ENCODE peak calls at places on chromosome 9, in six cellular contexts. Y is A549, R is stomach, M is adrenal gland, H is Peyer's patch, O is ovary. N is an unnamed sample.

GRCh38 chr9:94002316-94003140 is 47.4 kb upstream of the BARX1 start:
- DNase-seq in Y (peak; percentile 20), R (peak; percentile 56), M (no peak), H (no peak), O (no peak), N (peak; percentile 71)

GRCh38 chr9:108162664-108163063 is 673.1 kb upstream of the KLF4 start:
- DNase-seq in Y (no peak), R (no peak), M (peak; percentile 50), H (no peak), O (no peak), N (no peak)

GRCh38 chr9:21516796-21517195 is 34.7 kb upstream of the IFNE start:
- DNase-seq in Y (no peak), R (no peak), M (no peak), H (no peak), O (no peak), N (no peak)

GRCh38 chr9:1125741-1126140 is 75.6 kb downstream of the DMRT2 start:
- DNase-seq in Y (no peak), R (no peak), M (no peak), H (no peak), O (no peak), N (no peak)

GRCh38 chr9:33132249-33132772 is 34.8 kb downstream of the B4GALT1 start:
- DNase-seq in Y (peak; percentile 65), R (no peak), M (peak; percentile 56), H (no peak), O (no peak), N (no peak)

GRCh38 chr9:83413367-83413766 is 124.8 kb downstream of the FRMD3 start:
- DNase-seq in Y (no peak), R (no peak), M (no peak), H (no peak), O (no peak), N (no peak)

GRCh38 chr9:120713257-120714087 is 798 bp downstream of the MEGF9 start:
- DNase-seq in Y (peak; percentile 28), R (no peak), M (no peak), H (peak; percentile 63), O (peak; percentile 60), N (peak; percentile 42)

GRCh38 chr9:115964710-115965347 is 188.8 kb upstream of the PAPPA start:
- DNase-seq in Y (no peak), R (no peak), M (no peak), H (no peak), O (no peak), N (no peak)

GRCh38 chr9:114860187-114860586 is 54.3 kb upstream of the TNFSF15 start:
- DNase-seq in Y (no peak), R (no peak), M (no peak), H (no peak), O (no peak), N (no peak)

GRCh38 chr9:131274674-131275331 is 1.5 kb downstream of the FAM78A start:
- DNase-seq in Y (no peak), R (no peak), M (no peak), H (no peak), O (no peak), N (peak; percentile 73)

GRCh38 chr9:79896390-79896789 is 324.6 kb downstream of the TLE4 start:
- DNase-seq in Y (no peak), R (no peak), M (no peak), H (no peak), O (no peak), N (no peak)

GRCh38 chr9:109399258-109399767 is 78.5 kb upstream of the EPB41L4B start:
- DNase-seq in Y (no peak), R (no peak), M (no peak), H (no peak), O (no peak), N (no peak)

GRCh38 chr9:14315754-14316573 is 2.0 kb upstream of the NFIB start:
- DNase-seq in Y (peak; percentile 48), R (no peak), M (peak; percentile 44), H (peak; percentile 63), O (peak; percentile 62), N (peak; percentile 16)

GRCh38 chr9:124282442-124283231 is 24.9 kb downstream of the NEK6 start:
- DNase-seq in Y (no peak), R (peak; percentile 52), M (peak; percentile 64), H (peak; percentile 70), O (peak; percentile 81), N (peak; percentile 74)

GRCh38 chr9:131298341-131298740 is 8.8 kb downstream of the PLPP7 start:
- DNase-seq in Y (no peak), R (no peak), M (no peak), H (no peak), O (no peak), N (no peak)

GRCh38 chr9:4137755-4138154 is 162.1 kb downstream of the GLIS3 start:
- DNase-seq in Y (peak; percentile 57), R (no peak), M (no peak), H (no peak), O (no peak), N (no peak)

GRCh38 chr9:110532908-110533665 is 46.5 kb downstream of the SVEP1 start:
- DNase-seq in Y (no peak), R (no peak), M (no peak), H (no peak), O (no peak), N (no peak)

GRCh38 chr9:133994359-133995011 is 2.4 kb upstream of the VAV2 start:
- DNase-seq in Y (peak; percentile 86), R (peak; percentile 83), M (peak; percentile 69), H (peak; percentile 91), O (peak; percentile 87), N (peak; percentile 78)
- TF ChIP-seq POLR2A in Y (no peak), R (no peak), M (no peak), H (no peak), O (no peak), N (no peak)

GRCh38 chr9:133115604-133116345 is 5.3 kb downstream of the RALGDS start:
- DNase-seq in Y (no peak), R (no peak), M (peak; percentile 76), H (peak; percentile 42), O (peak; percentile 24), N (no peak)

GRCh38 chr9:133116346-133117231 is 4.5 kb downstream of the RALGDS start:
- DNase-seq in Y (no peak), R (no peak), M (no peak), H (peak; percentile 79), O (peak; percentile 28), N (no peak)

GRCh38 chr9:133113928-133114351 is 7.1 kb downstream of the RALGDS start:
- DNase-seq in Y (no peak), R (no peak), M (no peak), H (peak; percentile 50), O (peak; percentile 49), N (peak; percentile 40)

GRCh38 chr9:133114451-133114885 is 6.6 kb downstream of the RALGDS start:
- DNase-seq in Y (no peak), R (no peak), M (peak; percentile 72), H (peak; percentile 69), O (peak; percentile 23), N (no peak)

GRCh38 chr9:133114886-133115603 is 6.0 kb downstream of the RALGDS start:
- DNase-seq in Y (no peak), R (no peak), M (no peak), H (peak; percentile 48), O (peak; percentile 25), N (no peak)
- TF ChIP-seq POLR2A in Y (no peak), R (no peak), M (no peak), H (no peak), O (no peak), N (no peak)

DNA sequence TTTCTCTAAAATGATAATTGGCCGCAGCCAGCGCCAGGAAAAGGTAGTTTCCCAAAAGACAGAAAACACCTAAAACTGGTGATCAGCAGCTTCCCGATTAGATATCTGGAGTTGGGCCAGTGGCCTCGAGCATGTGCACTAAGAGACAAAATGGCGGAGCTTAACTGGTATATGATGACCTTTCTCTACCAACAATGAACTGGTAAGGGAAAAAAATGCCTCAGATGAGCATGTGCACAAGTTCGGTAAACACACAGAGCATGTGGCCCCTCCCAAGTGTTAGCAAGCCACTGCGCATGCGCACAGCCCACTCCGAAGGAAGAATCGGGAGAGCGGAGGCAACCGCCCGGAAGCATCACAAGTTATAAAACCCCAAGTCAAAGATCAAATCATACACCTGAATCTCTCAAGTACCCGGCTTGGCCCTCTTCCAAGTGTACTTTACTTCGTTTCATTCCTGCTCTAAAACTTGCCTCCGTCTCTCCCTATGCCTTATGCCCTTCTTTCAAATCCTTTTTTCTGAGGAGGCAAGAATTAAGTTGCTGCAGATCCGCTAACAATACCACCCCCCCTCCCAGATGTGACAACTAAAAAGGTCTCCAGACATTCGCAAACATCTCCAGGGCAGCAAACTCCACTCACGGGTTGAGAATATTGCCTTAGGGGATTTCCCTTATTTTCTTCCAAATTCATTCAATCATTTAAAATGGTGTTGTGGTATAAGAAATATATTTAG is 15.0 kb upstream of the PTBP3 start:
- DNase-seq in Y (peak; percentile 83), R (peak; percentile 83), M (peak; percentile 90), H (peak; percentile 94), O (peak; percentile 89), N (peak; percentile 53)
- TF ChIP-seq POLR2A in Y (peak; percentile 57), R (no peak), M (peak; percentile 54), H (no peak), O (no peak), N (no peak)

GRCh38 chr9:113463418-113464285 is at the start of gene RGS3:
- DNase-seq in Y (peak; percentile 83), R (peak; percentile 84), M (peak; percentile 63), H (peak; percentile 85), O (no peak), N (peak; percentile 19)
- TF ChIP-seq POLR2A in Y (no peak), R (no peak), M (peak; percentile 53), H (peak; percentile 11), O (no peak), N (no peak)

GRCh38 chr9:106862946-106863740 is at the start of gene ZNF462:
- DNase-seq in Y (peak; percentile 43), R (no peak), M (peak; percentile 86), H (peak; percentile 59), O (peak; percentile 70), N (no peak)
- TF ChIP-seq POLR2A in Y (peak; percentile 42), R (no peak), M (peak; percentile 56), H (no peak), O (peak; percentile 35), N (no peak)

N was measured in erythroblast.